ENCODE peak calls at places on chromosome 11, in four cellular contexts. E, P, A and G are unnamed samples.

GRCh38 chr11:111135101-111135500 is 110.4 kb upstream of the POU2AF2 start:
- DNase-seq in A (no peak), E (no peak), P (no peak), G (no peak)

GRCh38 chr11:120698918-120699317 is 187.4 kb downstream of the GRIK4 start:
- DNase-seq in P (no peak), A (no peak), E (no peak), G (no peak)

GRCh38 chr11:122220321-122220720 is 104.3 kb upstream of the BLID start:
- DNase-seq in E (no peak), A (no peak), P (no peak), G (no peak)

GRCh38 chr11:10181811-10182210 is 112.2 kb downstream of the SBF2 start:
- DNase-seq in P (no peak), E (no peak), A (no peak), G (no peak)

GRCh38 chr11:94149435-94149834 is 20.8 kb downstream of the PANX1 start:
- DNase-seq in P (no peak), A (no peak), E (no peak), G (no peak)

GRCh38 chr11:58616594-58616993 is 5.9 kb upstream of the CNTF start:
- DNase-seq in A (peak; percentile 73), P (no peak), E (no peak), G (no peak)

GRCh38 chr11:122144752-122145151 is 28.7 kb upstream of the BLID start:
- DNase-seq in A (no peak), E (no peak), P (no peak), G (no peak)

GRCh38 chr11:57072640-57073039 is 83.9 kb downstream of the OR5AK2 start:
- DNase-seq in E (no peak), A (no peak), P (no peak), G (no peak)

GRCh38 chr11:91326751-91327150 is 897.9 kb upstream of the FAT3 start:
- DNase-seq in A (no peak), P (no peak), E (no peak), G (no peak)

GRCh38 chr11:122099345-122100045 is 16.5 kb downstream of the BLID start:
- DNase-seq in E (no peak), P (no peak), A (no peak), G (no peak)

GRCh38 chr11:9462172-9462799 is 1.5 kb downstream of the ZNF143 start:
- DNase-seq in P (no peak), E (no peak), A (no peak), G (no peak)

GRCh38 chr11:126060651-126061220 is 1.9 kb downstream of the CDON start:
- DNase-seq in P (no peak), E (no peak), A (no peak), G (no peak)

GRCh38 chr11:69718147-69718546 is 14.3 kb upstream of the FGF19 start:
- DNase-seq in A (no peak), E (no peak), P (peak; percentile 80), G (no peak)

GRCh38 chr11:69966583-69966835 is 111.6 kb upstream of the ANO1 start:
- DNase-seq in E (no peak), A (no peak), P (no peak), G (no peak)

GRCh38 chr11:88301478-88302140 is 35.9 kb downstream of the CTSC start:
- DNase-seq in A (no peak), P (no peak), E (no peak), G (no peak)

GRCh38 chr11:18749681-18750319 is 23.8 kb upstream of the IGSF22 start:
- DNase-seq in E (no peak), P (peak; percentile 64), A (no peak), G (no peak)

GRCh38 chr11:133925756-133926155 is 31.0 kb downstream of the IGSF9B start:
- DNase-seq in P (no peak), A (no peak), E (no peak), G (no peak)

GRCh38 chr11:94504689-94505293 is 7.5 kb upstream of the C11orf97 start:
- DNase-seq in E (no peak), P (peak; percentile 28), A (no peak), G (no peak)

GRCh38 chr11:11732116-11732515 is 109.7 kb upstream of the USP47 start:
- DNase-seq in A (no peak), P (no peak), E (no peak), G (no peak)

GRCh38 chr11:74397531-74398243 is 546 bp downstream of the PGM2L1 start:
- DNase-seq in E (peak; percentile 27), A (no peak), P (peak; percentile 18), G (peak; percentile 20)

GRCh38 chr11:97938789-97939188 is 1082.0 kb upstream of the CNTN5 start:
- DNase-seq in E (no peak), P (peak; percentile 3), A (no peak), G (no peak)

GRCh38 chr11:117095301-117096139 is 2.7 kb downstream of the SIK3 start:
- DNase-seq in A (no peak), P (no peak), E (no peak), G (no peak)

GRCh38 chr11:96424693-96425092 is 34.9 kb downstream of the JRKL start:
- DNase-seq in A (no peak), P (no peak), E (no peak), G (no peak)

GRCh38 chr11:117819096-117820040 is 5.2 kb downstream of the FXYD2 start:
- DNase-seq in A (peak; percentile 82), P (peak; percentile 84), E (no peak), G (peak; percentile 74)

GRCh38 chr11:42410251-42410956 is 901.4 kb upstream of the API5 start:
- DNase-seq in P (no peak), E (no peak), A (no peak), G (no peak)

GRCh38 chr11:72343159-72343756 is 91.1 kb downstream of the CLPB start:
- DNase-seq in A (no peak), P (no peak), E (no peak), G (no peak)

GRCh38 chr11:119099707-119100106 is 1.9 kb downstream of the DPAGT1 start:
- DNase-seq in P (no peak), E (no peak), A (no peak), G (no peak)

GRCh38 chr11:1878134-1879031 is 13.3 kb downstream of the PRR33 start:
- DNase-seq in A (peak; percentile 76), E (no peak), P (no peak), G (no peak)

GRCh38 chr11:34252651-34253050 is 105.2 kb downstream of the ABTB2 start:
- DNase-seq in P (no peak), A (no peak), E (no peak), G (no peak)

GRCh38 chr11:129698212-129698611 is 117.4 kb upstream of the TMEM45B start:
- DNase-seq in A (no peak), E (no peak), P (no peak), G (no peak)

GRCh38 chr11:63502252-63502820 is 3.5 kb upstream of the LGALS12 start:
- DNase-seq in P (no peak), A (no peak), E (no peak), G (no peak)
- H3K9me3 ChIP-seq in P (peaks cover 62% of the 10 kb centered on the region), A (peaks cover 4% of the 10 kb centered on the region), E (peaks cover 10% of the 10 kb centered on the region), G (peaks cover 1% of the 10 kb centered on the region)

GRCh38 chr11:61534025-61534900 is 25.7 kb downstream of the LRRC10B start:
- DNase-seq in A (no peak), E (no peak), P (no peak), G (no peak)
- H3K4me3 ChIP-seq in A (no peak overlapping the region), E (no peak overlapping the region), P (no peak overlapping the region), G (no peak overlapping the region)

GRCh38 chr11:17369685-17370243 is 18.2 kb downstream of the NCR3LG1 start:
- DNase-seq in A (no peak), P (no peak), E (no peak), G (no peak)
- H3K9me3 ChIP-seq in A (peaks cover 42% of the 10 kb centered on the region), P (peaks cover 67% of the 10 kb centered on the region), E (peaks cover 7% of the 10 kb centered on the region), G (peaks cover 9% of the 10 kb centered on the region)

GRCh38 chr11:67372993-67373915 is at the start of gene CLCF1:
- DNase-seq in E (peak; percentile 85), A (peak; percentile 90), P (no peak), G (no peak)

GRCh38 chr11:67375320-67376021 is 2.1 kb upstream of the CLCF1 start:
- DNase-seq in E (no peak), A (no peak), P (no peak), G (no peak)

GRCh38 chr11:67373916-67374570 is 645 bp upstream of the CLCF1 start:
- DNase-seq in E (no peak), P (peak; percentile 90), A (peak; percentile 92), G (no peak)

GRCh38 chr11:67376022-67376386 is 2.6 kb upstream of the CLCF1 start:
- DNase-seq in P (no peak), A (no peak), E (no peak), G (no peak)

GRCh38 chr11:67374571-67375276 is 1.3 kb upstream of the CLCF1 start:
- DNase-seq in E (no peak), P (no peak), A (no peak), G (no peak)
- H3K4me3 ChIP-seq in E (peak overlapping the region; percentile 76), P (peak overlapping the region; percentile 62), A (no peak overlapping the region), G (peak overlapping the region; percentile 24)

DNA sequence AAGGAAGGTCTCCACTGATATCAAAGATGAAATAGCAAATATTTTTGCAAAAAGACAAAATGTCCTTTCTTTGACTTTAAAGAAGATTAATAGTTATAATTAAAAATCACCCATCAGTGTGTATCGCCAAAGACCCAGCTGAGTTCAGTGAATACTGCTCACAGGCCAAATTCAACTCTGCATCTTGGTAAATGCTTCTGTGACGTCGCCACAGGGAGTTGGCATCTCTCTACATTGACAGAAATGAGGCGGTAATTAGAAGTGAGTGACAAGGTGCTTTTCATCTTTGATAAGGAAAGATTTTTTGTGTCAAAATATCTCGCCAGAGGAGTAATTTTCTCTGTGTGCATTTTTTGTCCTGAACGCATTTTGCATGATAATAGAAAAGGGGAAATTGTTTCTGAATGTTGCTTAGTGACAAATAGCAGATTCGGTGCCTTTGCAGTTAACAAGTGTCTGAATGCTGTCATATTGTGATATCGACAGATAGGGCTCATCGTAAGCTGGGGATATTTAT is 345.8 kb downstream of the CNTN5 start:
- DNase-seq in P (no peak), E (no peak), A (no peak), G (no peak)
- H3K9me3 ChIP-seq in P (no peaks in the 10 kb centered on the region), E (no peaks in the 10 kb centered on the region), A (no peaks in the 10 kb centered on the region), G (no peaks in the 10 kb centered on the region)

DNA sequence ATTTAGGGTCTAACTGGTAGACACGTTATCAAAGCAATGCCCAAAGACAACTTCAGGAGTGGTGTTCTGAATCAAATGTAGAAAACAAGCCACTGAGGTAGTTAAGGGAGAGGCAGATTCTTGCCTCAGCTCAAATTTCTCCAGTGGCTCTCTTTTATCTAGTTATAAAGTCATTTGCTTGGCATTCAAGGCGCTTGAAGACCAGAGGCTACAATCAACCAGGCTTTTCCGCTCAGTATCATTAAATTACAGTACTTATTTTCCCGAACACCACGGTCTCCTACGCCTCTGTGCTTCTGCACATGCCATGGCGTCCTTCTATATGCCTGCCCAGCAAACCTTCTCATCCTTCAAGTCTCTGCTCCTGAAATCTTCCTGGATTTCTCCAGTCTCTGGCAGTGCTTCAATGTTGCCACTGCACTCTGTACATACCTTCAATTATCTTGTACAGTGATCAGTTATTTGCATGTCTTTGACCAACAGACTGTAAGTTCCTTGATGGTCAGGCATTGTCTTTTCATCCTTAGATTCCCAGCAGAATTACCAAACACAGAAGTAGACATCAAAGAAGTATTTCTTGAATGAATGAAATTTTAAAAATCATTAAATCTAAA is 1.4 kb downstream of the POGLUT3 start:
- DNase-seq in E (no peak), A (no peak), P (no peak), G (no peak)
- H3K4me3 ChIP-seq in E (peak overlapping the region; percentile 79), A (peak overlapping the region; percentile 72), P (no peak overlapping the region), G (no peak overlapping the region)

GRCh38 chr11:131704682-131705081 is 334.3 kb downstream of the NTM start:
- DNase-seq in E (no peak), A (no peak), P (no peak), G (no peak)
- H3K9me3 ChIP-seq in E (peaks cover 3% of the 10 kb centered on the region), A (peaks cover 3% of the 10 kb centered on the region), P (peaks cover 14% of the 10 kb centered on the region), G (no peaks in the 10 kb centered on the region)

GRCh38 chr11:61102667-61103491 is 590 bp downstream of the CD5 start:
- DNase-seq in P (no peak), A (no peak), E (no peak), G (no peak)
- H3K4me3 ChIP-seq in P (no peak overlapping the region), A (no peak overlapping the region), E (peak overlapping the region; percentile 89), G (no peak overlapping the region)

GRCh38 chr11:130706572-130706971 is 209.7 kb downstream of the SNX19 start:
- DNase-seq in P (no peak), E (no peak), A (no peak), G (no peak)
- H3K9me3 ChIP-seq in P (no peaks in the 10 kb centered on the region), E (no peaks in the 10 kb centered on the region), A (no peaks in the 10 kb centered on the region), G (no peaks in the 10 kb centered on the region)